ENCODE peak calls at places on chromosomes 7 and 10, in eight cellular contexts. R is fibroblast of the aortic adventitia, I is AG04450, P is endodermal cell, M is brain microvascular endothelial cell, W is AG10803, J is endothelial cell of umbilical vein, B is BJ. V is an unnamed sample.

GRCh38 chr7:157602581-157602980 is 265.8 kb downstream of the DNAJB6 start:
- DNase-seq in J (no peak), B (no peak), W (no peak), M (no peak), I (no peak), R (no peak), P (no peak), V (no peak)

GRCh38 chr10:22630229-22631174 is 83.9 kb downstream of the PIP4K2A start:
- DNase-seq in W (peak), P (no peak), I (no peak), B (no peak), M (peak), R (peak), J (no peak), V (peak)

GRCh38 chr7:92717982-92718716 is 118.2 kb downstream of the CDK6 start:
- DNase-seq in W (peak), J (peak), R (peak), I (no peak), P (no peak), M (peak), B (no peak), V (no peak)

GRCh38 chr7:140654661-140655060 is 14.0 kb upstream of the DENND2A start:
- DNase-seq in P (no peak), W (no peak), R (no peak), I (no peak), B (no peak), M (no peak), J (no peak), V (no peak)

GRCh38 chr7:22782616-22783232 is 39.9 kb downstream of the TOMM7 start:
- DNase-seq in M (peak), J (peak), I (no peak), B (no peak), W (peak), P (peak), R (peak), V (peak)

GRCh38 chr10:77504196-77504869 is 133.3 kb downstream of the KCNMA1 start:
- DNase-seq in B (no peak), M (peak), J (no peak), R (peak), I (no peak), W (peak), P (no peak), V (peak)

GRCh38 chr7:8327199-8327598 is 65.2 kb upstream of the ICA1 start:
- DNase-seq in M (no peak), R (no peak), B (no peak), W (no peak), P (no peak), I (no peak), J (no peak), V (no peak)

GRCh38 chr7:157077986-157078644 is 60.6 kb upstream of the UBE3C start:
- DNase-seq in P (peak), B (no peak), I (no peak), W (peak), M (peak), R (no peak), J (no peak), V (no peak)

GRCh38 chr7:1144269-1144771 is 15.7 kb downstream of the ZFAND2A start:
- DNase-seq in I (no peak), B (no peak), P (no peak), J (peak), R (peak), W (peak), M (peak), V (no peak)

GRCh38 chr10:58438986-58439385 is 53.8 kb downstream of the TFAM start:
- DNase-seq in I (no peak), J (no peak), R (no peak), B (no peak), W (no peak), M (no peak), P (no peak), V (no peak)

GRCh38 chr7:152870106-152870693 is 110.6 kb downstream of the ACTR3B start:
- DNase-seq in R (no peak), P (peak), M (no peak), I (no peak), B (no peak), W (no peak), J (no peak), V (no peak)

GRCh38 chr7:101060992-101061391 is 24.3 kb upstream of the TRIM56 start:
- DNase-seq in B (no peak), W (no peak), M (no peak), P (no peak), J (no peak), R (no peak), I (no peak), V (no peak)

GRCh38 chr7:101058355-101058754 is 26.9 kb upstream of the TRIM56 start:
- DNase-seq in J (peak), W (peak), I (no peak), P (peak), B (no peak), M (peak), R (peak), V (peak)

DNA sequence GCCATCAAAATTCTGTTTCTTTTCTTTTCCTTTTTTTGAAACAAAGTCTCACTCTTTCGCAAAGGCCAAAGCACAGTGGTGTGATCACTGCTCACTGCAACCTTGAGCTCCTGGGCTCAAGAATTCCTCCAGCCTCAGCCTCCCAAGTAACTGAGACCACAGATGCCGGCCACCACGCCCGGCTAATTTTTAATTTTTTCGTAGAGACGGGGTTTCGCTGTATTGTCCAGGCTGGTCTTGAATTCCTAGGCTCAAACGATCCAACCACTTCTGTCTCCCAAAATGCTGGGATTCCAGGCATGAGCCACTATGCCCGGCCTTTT is 25.7 kb upstream of the TRIM56 start:
- DNase-seq in R (no peak), M (no peak), W (no peak), P (no peak), J (no peak), I (no peak), B (no peak), V (no peak)
- TF ChIP-seq CTCF in R (no peak), M (no peak), W (no peak), P (peak), J (no peak), I (no peak), B (no peak), V (no peak)

GRCh38 chr7:116951366-116952292 is 1.7 kb upstream of the ST7 start:
- DNase-seq in M (no peak), R (no peak), I (no peak), B (no peak), J (no peak), W (no peak), P (no peak), V (no peak)
- H3K4me3 ChIP-seq in M (no peak), R (no peak), I (no peak), B (no peak), J (no peak), W (no peak), P (no peak), V (no peak)

GRCh38 chr10:98745645-98746044 is 298.9 kb upstream of the HPS1 start:
- DNase-seq in W (no peak), I (no peak), R (no peak), J (no peak), P (no peak), M (no peak), B (no peak), V (no peak)
- TF ChIP-seq CTCF in W (no peak), I (no peak), R (no peak), J (no peak), P (peak), M (no peak), B (no peak), V (no peak)

DNA sequence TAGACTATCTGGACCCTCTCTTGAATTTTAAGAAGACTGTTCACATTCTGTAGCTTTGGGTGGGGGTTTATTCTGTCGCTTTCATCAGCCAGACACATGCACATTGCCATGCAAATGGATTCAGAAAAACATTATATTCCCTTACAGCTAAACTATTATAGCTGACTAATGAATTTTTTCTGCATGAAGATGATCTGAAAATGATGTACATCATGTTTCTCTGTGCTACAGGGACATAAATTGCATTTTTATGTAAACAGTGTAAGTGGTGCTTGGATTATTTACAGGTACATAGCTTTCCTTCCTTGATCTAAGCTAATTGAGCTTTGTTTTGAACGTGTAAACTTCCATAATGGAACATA is 1.5 kb downstream of the MET start:
- DNase-seq in I (no peak), B (no peak), W (no peak), M (no peak), R (no peak), J (peak), P (no peak), V (no peak)
- H3K4me3 ChIP-seq in I (peak), B (peak), W (peak), M (peak), R (peak), J (peak), P (no peak), V (peak)

DNA sequence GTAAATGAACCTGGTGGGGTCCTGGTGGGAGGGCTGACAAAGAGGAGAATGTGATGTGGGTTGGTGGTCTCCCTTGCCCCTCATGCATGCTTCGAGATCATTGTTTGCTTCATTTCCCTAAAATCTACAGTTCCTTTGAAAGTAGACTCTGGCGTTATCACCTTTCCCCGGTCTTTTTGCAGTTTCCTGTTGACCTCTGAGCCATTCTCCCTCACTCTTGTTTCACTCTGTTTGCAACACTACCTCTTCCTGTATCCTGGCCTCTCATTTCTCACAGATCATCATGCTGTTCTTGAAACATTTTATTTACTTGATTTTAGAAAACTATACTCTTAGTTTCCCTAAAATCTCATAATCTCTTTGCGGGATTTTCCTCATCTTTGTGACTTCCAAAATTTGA is 179.8 kb downstream of the WNT2 start:
- DNase-seq in M (no peak), R (no peak), I (no peak), W (no peak), B (no peak), J (peak), P (no peak), V (no peak)
- TF ChIP-seq CTCF in M (no peak), R (no peak), I (no peak), W (no peak), B (no peak), J (no peak), P (no peak), V (no peak)